ENCODE peak calls at places on chromosomes 5 and 9, in nine cellular contexts. A, D, B, V, M, H, G, C and Y are unnamed samples.
A peak's percentile ranks its signal among the peaks of the same experiment; 100 is the strongest.

GRCh38 chr5:14141764-14142163 is 1.4 kb upstream of the TRIO start:
- DNase-seq in A (no peak), D (no peak), B (no peak), V (no peak), M (no peak), H (no peak), G (no peak), C (no peak), Y (no peak)

GRCh38 chr9:131254107-131254491 is 22.2 kb downstream of the FAM78A start:
- DNase-seq in A (peak; percentile 82), D (no peak), B (no peak), V (no peak), M (no peak), H (no peak), G (no peak), C (no peak), Y (no peak)

GRCh38 chr5:177134653-177135225 is 1.2 kb downstream of the NSD1 start:
- DNase-seq in A (peak; percentile 47), D (no peak), B (no peak), V (no peak), M (no peak), H (no peak), G (no peak), C (peak; percentile 24), Y (no peak)

GRCh38 chr9:84271887-84272556 is 68.5 kb downstream of the SLC28A3 start:
- DNase-seq in A (no peak), D (no peak), B (no peak), V (no peak), M (no peak), H (no peak), G (no peak), C (peak; percentile 28), Y (no peak)

GRCh38 chr5:142032747-142033631 is 20.2 kb upstream of the GNPDA1 start:
- DNase-seq in A (no peak), D (no peak), B (no peak), V (no peak), M (no peak), H (no peak), G (no peak), C (no peak), Y (no peak)

GRCh38 chr5:75667586-75667985 is 49.7 kb downstream of the POC5 start:
- DNase-seq in A (no peak), D (no peak), B (no peak), V (no peak), M (no peak), H (no peak), G (no peak), C (no peak), Y (no peak)

GRCh38 chr9:130137870-130138653 is 34.1 kb upstream of the NCS1 start:
- DNase-seq in A (no peak), D (no peak), B (no peak), V (peak; percentile 69), M (peak; percentile 94), H (no peak), G (peak; percentile 74), C (peak; percentile 95), Y (peak; percentile 93)

GRCh38 chr9:9924369-9924768 is 688.4 kb downstream of the PTPRD start:
- DNase-seq in A (no peak), D (no peak), B (no peak), V (no peak), M (no peak), H (no peak), G (no peak), C (peak; percentile 36), Y (no peak)

GRCh38 chr5:106454651-106455415 is 1215.9 kb downstream of the EFNA5 start:
- DNase-seq in A (peak; percentile 16), D (no peak), B (no peak), V (no peak), M (peak; percentile 49), H (no peak), G (no peak), C (peak; percentile 52), Y (no peak)

GRCh38 chr5:145531038-145531734 is 304.0 kb downstream of the PRELID2 start:
- DNase-seq in A (no peak), D (no peak), B (no peak), V (peak; percentile 61), M (peak; percentile 78), H (no peak), G (peak; percentile 30), C (peak; percentile 57), Y (peak; percentile 47)

GRCh38 chr5:169070413-169070812 is 230.5 kb downstream of the SLIT3 start:
- DNase-seq in A (no peak), D (no peak), B (no peak), V (no peak), M (no peak), H (no peak), G (no peak), C (no peak), Y (no peak)

GRCh38 chr9:89592963-89593775 is 11.6 kb upstream of the GADD45G start:
- DNase-seq in A (no peak), D (no peak), B (no peak), V (no peak), M (peak; percentile 61), H (no peak), G (no peak), C (peak; percentile 43), Y (no peak)

GRCh38 chr5:35002459-35002858 is 45.3 kb downstream of the AGXT2 start:
- DNase-seq in A (no peak), D (no peak), B (no peak), V (no peak), M (no peak), H (no peak), G (no peak), C (no peak), Y (no peak)
- TF ChIP-seq CTCF in A (no peak), D (no peak), B (no peak), V (no peak), M (no peak), H (no peak), G (no peak), C (no peak), Y (no peak)

GRCh38 chr9:35511453-35511852 is 21.5 kb downstream of the RUSC2 start:
- DNase-seq in A (no peak), D (no peak), B (no peak), V (no peak), M (no peak), H (no peak), G (no peak), C (no peak), Y (no peak)
- H3K27ac ChIP-seq in A (no peak overlapping the region), D (peak overlapping the region; percentile 96), B (peak overlapping the region; percentile 87), V (peak overlapping the region; percentile 13), M (peak overlapping the region; percentile 83), H (no peak overlapping the region), G (peak overlapping the region; percentile 90), C (peak overlapping the region; percentile 8), Y (peak overlapping the region; percentile 80)

GRCh38 chr5:180350296-180350695 is 2.8 kb downstream of the GFPT2 start:
- DNase-seq in A (no peak), D (no peak), B (no peak), V (no peak), M (no peak), H (no peak), G (no peak), C (no peak), Y (no peak)
- H3K4me3 ChIP-seq in A (no peak overlapping the region), D (no peak overlapping the region), B (no peak overlapping the region), V (no peak overlapping the region), M (peak overlapping the region; percentile 81), H (no peak overlapping the region), G (no peak overlapping the region), C (no peak overlapping the region), Y (no peak overlapping the region)

GRCh38 chr5:171720086-171720485 is 65.5 kb upstream of the SMIM23 start:
- DNase-seq in A (no peak), D (no peak), B (no peak), V (no peak), M (no peak), H (no peak), G (no peak), C (no peak), Y (no peak)
- TF ChIP-seq CTCF in A (no peak), D (no peak), B (no peak), V (no peak), M (no peak), H (no peak), G (no peak), C (no peak), Y (no peak)

GRCh38 chr5:61332369-61332745 is 299 bp downstream of the ZSWIM6 start:
- DNase-seq in A (no peak), D (no peak), B (no peak), V (no peak), M (no peak), H (peak; percentile 25), G (no peak), C (no peak), Y (no peak)
- H3K27ac ChIP-seq in A (no peak overlapping the region), D (no peak overlapping the region), B (peak overlapping the region; percentile 88), V (peak overlapping the region; percentile 80), M (peak overlapping the region; percentile 85), H (no peak overlapping the region), G (peak overlapping the region; percentile 90), C (peak overlapping the region; percentile 71), Y (peak overlapping the region; percentile 78)